ENCODE peak calls at places on chromosome 4, in six cellular contexts. O, N, T, V, R and Z are unnamed samples.
A peak's percentile ranks its signal among the peaks of the same experiment; 100 is the strongest.

GRCh38 chr4:26197018-26197779 is 123.6 kb upstream of the RBPJ start:
- DNase-seq in O (no peak), V (peak; percentile 97), N (no peak), T (no peak), R (peak; percentile 99), Z (no peak)

GRCh38 chr4:154471032-154471431 is 20.6 kb downstream of the DCHS2 start:
- DNase-seq in T (no peak), O (no peak), R (no peak), V (no peak), N (no peak), Z (no peak)

GRCh38 chr4:55435136-55435535 is 39.4 kb downstream of the TMEM165 start:
- DNase-seq in V (peak; percentile 48), R (peak; percentile 62), N (no peak), T (no peak), O (peak; percentile 8), Z (no peak)

GRCh38 chr4:175998782-175999181 is 66.9 kb upstream of the WDR17 start:
- DNase-seq in O (peak; percentile 28), T (no peak), N (peak; percentile 83), R (peak; percentile 7), V (no peak), Z (peak; percentile 90)

GRCh38 chr4:113468165-113469022 is 293.1 kb downstream of the CAMK2D start:
- DNase-seq in R (peak; percentile 99), T (peak; percentile 3), O (peak; percentile 62), V (peak; percentile 100), N (peak; percentile 80), Z (peak; percentile 38)

GRCh38 chr4:57037982-57038604 is 59.4 kb downstream of the POLR2B start:
- DNase-seq in T (peak; percentile 72), N (peak; percentile 93), R (peak; percentile 76), O (peak; percentile 82), V (peak; percentile 55), Z (peak; percentile 84)

GRCh38 chr4:4256799-4257198 is 8.8 kb upstream of the TMEM128 start:
- DNase-seq in N (peak; percentile 49), O (no peak), R (no peak), T (no peak), V (no peak), Z (no peak)

GRCh38 chr4:75777589-75777988 is 53.2 kb downstream of the USO1 start:
- DNase-seq in V (no peak), N (no peak), T (no peak), R (no peak), O (no peak), Z (no peak)

GRCh38 chr4:83054928-83055327 is 19.9 kb downstream of the COPS4 start:
- DNase-seq in R (peak; percentile 60), N (no peak), V (peak; percentile 15), O (no peak), T (peak; percentile 10), Z (no peak)

GRCh38 chr4:139764192-139764591 is 98.6 kb downstream of the MGST2 start:
- DNase-seq in R (no peak), V (no peak), T (peak; percentile 33), O (no peak), N (no peak), Z (no peak)

GRCh38 chr4:39259571-39260330 is 77.4 kb downstream of the WDR19 start:
- DNase-seq in V (peak; percentile 86), O (no peak), N (no peak), R (peak; percentile 20), T (no peak), Z (no peak)

GRCh38 chr4:14977836-14978235 is 24.4 kb upstream of the CPEB2 start:
- DNase-seq in V (no peak), N (no peak), O (no peak), T (no peak), R (no peak), Z (no peak)

GRCh38 chr4:98110929-98111328 is 32.3 kb downstream of the STPG2 start:
- DNase-seq in V (no peak), R (no peak), T (no peak), O (no peak), N (no peak), Z (no peak)

GRCh38 chr4:80008351-80008750 is 64.7 kb downstream of the ANTXR2 start:
- DNase-seq in R (no peak), T (no peak), N (no peak), V (no peak), O (no peak), Z (no peak)

GRCh38 chr4:178165251-178165650 is 723.0 kb upstream of the AGA start:
- DNase-seq in O (no peak), R (no peak), V (no peak), N (no peak), T (no peak), Z (no peak)

GRCh38 chr4:123578276-123579014 is 181.8 kb downstream of the SPRY1 start:
- DNase-seq in R (no peak), T (no peak), N (no peak), O (no peak), V (no peak), Z (no peak)

GRCh38 chr4:12270546-12270945 is 841.9 kb upstream of the HS3ST1 start:
- DNase-seq in T (no peak), O (no peak), R (no peak), N (no peak), V (no peak), Z (no peak)

GRCh38 chr4:173001571-173001970 is 167.0 kb upstream of the GALNT7 start:
- DNase-seq in V (peak; percentile 82), O (no peak), N (no peak), T (no peak), R (peak; percentile 74), Z (no peak)

GRCh38 chr4:72295966-72296557 is 264.3 kb downstream of the NPFFR2 start:
- DNase-seq in V (peak; percentile 57), O (peak; percentile 75), N (no peak), T (peak; percentile 48), R (peak; percentile 72), Z (peak; percentile 70)

GRCh38 chr4:15479089-15479912 is 9.6 kb downstream of the CC2D2A start:
- DNase-seq in R (peak; percentile 92), V (peak; percentile 89), O (peak; percentile 87), T (peak; percentile 74), N (peak; percentile 94), Z (peak; percentile 81)

GRCh38 chr4:151674804-151675290 is 86.0 kb downstream of the GATB start:
- DNase-seq in O (peak; percentile 73), V (no peak), R (peak; percentile 70), N (peak; percentile 88), T (peak; percentile 90), Z (no peak)

GRCh38 chr4:6343950-6344408 is 74.3 kb downstream of the WFS1 start:
- DNase-seq in N (peak; percentile 73), R (peak; percentile 58), O (no peak), T (no peak), V (peak; percentile 80), Z (no peak)

GRCh38 chr4:189302719-189303118 is 638.0 kb upstream of the FRG1 start:
- DNase-seq in R (no peak), V (no peak), N (no peak), T (no peak), O (no peak), Z (no peak)

GRCh38 chr4:20370284-20370683 is 118.6 kb downstream of the SLIT2 start:
- DNase-seq in O (no peak), R (peak; percentile 81), N (no peak), T (no peak), V (peak; percentile 85), Z (no peak)

GRCh38 chr4:89486042-89486441 is 178.4 kb upstream of the GPRIN3 start:
- DNase-seq in V (peak; percentile 55), R (peak; percentile 71), O (no peak), N (no peak), T (peak; percentile 22), Z (no peak)

GRCh38 chr4:43369036-43369594 is 476.6 kb downstream of the GRXCR1 start:
- DNase-seq in R (no peak), O (no peak), N (no peak), T (no peak), V (no peak), Z (no peak)

GRCh38 chr4:122012735-122013134 is 60.9 kb upstream of the TRPC3 start:
- DNase-seq in N (no peak), V (peak; percentile 55), O (no peak), R (peak; percentile 80), T (no peak), Z (no peak)

GRCh38 chr4:173494013-173494970 is 35.7 kb downstream of the HAND2 start:
- DNase-seq in N (peak; percentile 89), R (peak; percentile 85), V (peak; percentile 62), O (peak; percentile 89), T (no peak), Z (peak; percentile 74)

GRCh38 chr4:24321151-24321550 is 263.2 kb downstream of the DHX15 start:
- DNase-seq in O (no peak), V (peak; percentile 65), R (peak; percentile 32), T (no peak), N (no peak), Z (peak; percentile 32)

GRCh38 chr4:54092800-54093608 is 7.0 kb upstream of the GSX2 start:
- DNase-seq in T (no peak), O (peak; percentile 27), N (peak; percentile 67), V (no peak), R (no peak), Z (no peak)
- H3K4me3 ChIP-seq in T (no peak overlapping the region), O (no peak overlapping the region), N (no peak overlapping the region), V (no peak overlapping the region), R (no peak overlapping the region), Z (no peak overlapping the region)

GRCh38 chr4:74039065-74039763 is 725 bp upstream of the CXCL3 start:
- DNase-seq in N (peak; percentile 44), T (peak; percentile 13), V (peak; percentile 16), O (no peak), R (peak; percentile 41), Z (no peak)
- H3K4me3 ChIP-seq in N (peak overlapping the region; percentile 75), T (peak overlapping the region; percentile 69), V (peak overlapping the region; percentile 84), O (peak overlapping the region; percentile 86), R (peak overlapping the region; percentile 81), Z (peak overlapping the region; percentile 54)

GRCh38 chr4:137451150-137451850 is 81.0 kb downstream of the PCDH18 start:
- DNase-seq in V (no peak), T (no peak), R (peak; percentile 8), N (no peak), O (no peak), Z (peak; percentile 98)

GRCh38 chr4:137452799-137453198 is 79.5 kb downstream of the PCDH18 start:
- DNase-seq in N (no peak), O (no peak), R (no peak), T (no peak), V (no peak), Z (no peak)

GRCh38 chr4:137443031-137443800 is 89.1 kb downstream of the PCDH18 start:
- DNase-seq in O (no peak), R (no peak), N (no peak), T (no peak), V (no peak), Z (no peak)

DNA sequence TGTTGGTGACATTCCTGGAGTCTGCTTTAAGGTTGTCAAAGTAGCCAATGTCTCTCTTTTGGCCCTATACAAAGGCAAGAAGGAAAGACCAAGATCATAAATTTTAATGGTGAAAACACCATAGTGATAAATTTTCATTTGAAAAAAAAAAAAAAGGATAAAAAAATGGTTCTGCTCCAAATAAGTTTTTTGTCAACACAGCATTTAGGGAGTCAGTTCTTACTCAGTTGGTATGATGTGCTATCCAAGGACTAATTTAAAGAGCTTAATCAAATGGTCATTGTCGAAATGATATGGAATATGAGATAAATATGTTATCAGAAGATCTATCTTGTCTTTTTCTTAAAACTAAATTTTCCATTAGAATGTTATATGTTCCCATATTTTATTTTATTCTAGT is 83.9 kb downstream of the PCDH18 start:
- DNase-seq in N (no peak), T (no peak), R (no peak), V (no peak), O (no peak), Z (no peak)
- H3K4me3 ChIP-seq in N (no peak overlapping the region), T (no peak overlapping the region), R (no peak overlapping the region), V (no peak overlapping the region), O (no peak overlapping the region), Z (no peak overlapping the region)

DNA sequence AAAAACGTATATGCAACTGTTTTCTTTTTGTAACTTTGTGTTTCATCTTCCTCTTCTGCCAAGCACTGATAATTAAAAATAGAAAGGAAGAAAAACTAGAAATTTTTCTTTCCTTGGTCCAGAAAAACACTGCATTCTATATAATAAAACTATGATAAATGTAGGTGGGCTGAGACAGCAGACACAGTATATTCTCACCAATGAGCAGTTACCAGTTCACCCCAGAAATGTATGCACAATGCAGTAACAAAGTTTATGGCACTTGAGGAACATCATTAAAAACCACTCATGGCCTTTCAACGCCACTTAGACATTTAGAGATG is 79.4 kb downstream of the FAT1 start:
- DNase-seq in N (no peak), T (no peak), O (no peak), R (no peak), V (no peak), Z (no peak)
- H3K4me3 ChIP-seq in N (no peak overlapping the region), T (no peak overlapping the region), O (no peak overlapping the region), R (no peak overlapping the region), V (no peak overlapping the region), Z (no peak overlapping the region)